ENCODE peak calls at places on chromosomes 3 and 15, in four cellular contexts. One of them, this sample, is unnamed.

GRCh38 chr15:29050870-29051269 is 165.1 kb downstream of the APBA2 start:
- DNase-seq in Calu3: no peak
- DNase-seq in SHP77: no peak
- DNase-seq in AG10803: peak; percentile 34
- DNase-seq in this sample: no peak

GRCh38 chr3:119219069-119219468 is 21.6 kb downstream of the B4GALT4 start:
- DNase-seq in Calu3: no peak
- DNase-seq in AG10803: no peak
- DNase-seq in SHP77: no peak
- DNase-seq in this sample: no peak

GRCh38 chr15:39021341-39021740 is 456.7 kb upstream of the RASGRP1 start:
- DNase-seq in SHP77: no peak
- DNase-seq in Calu3: no peak
- DNase-seq in AG10803: no peak
- DNase-seq in this sample: no peak

GRCh38 chr3:157175678-157176077 is 15.7 kb upstream of the CCNL1 start:
- DNase-seq in AG10803: no peak
- DNase-seq in Calu3: peak; percentile 54
- DNase-seq in SHP77: peak; percentile 4
- DNase-seq in this sample: peak; percentile 46

GRCh38 chr3:72896996-72897757 is 9.3 kb downstream of the GXYLT2 start:
- DNase-seq in Calu3: no peak
- DNase-seq in SHP77: no peak
- DNase-seq in AG10803: peak; percentile 66
- DNase-seq in this sample: no peak

GRCh38 chr3:187878776-187879524 is 133.7 kb upstream of the BCL6 start:
- DNase-seq in SHP77: no peak
- DNase-seq in AG10803: peak; percentile 72
- DNase-seq in Calu3: no peak
- DNase-seq in this sample: peak; percentile 86

GRCh38 chr15:82646250-82647044 is 716 bp downstream of the CPEB1 start:
- DNase-seq in Calu3: peak; percentile 12
- DNase-seq in SHP77: no peak
- DNase-seq in AG10803: no peak
- DNase-seq in this sample: no peak

GRCh38 chr3:10219737-10220136 is 28.5 kb upstream of the TATDN2 start:
- DNase-seq in Calu3: no peak
- DNase-seq in AG10803: no peak
- DNase-seq in SHP77: no peak
- DNase-seq in this sample: no peak

GRCh38 chr3:43316783-43317460 is 30.6 kb downstream of the SNRK start:
- DNase-seq in SHP77: no peak
- DNase-seq in AG10803: no peak
- DNase-seq in Calu3: no peak
- DNase-seq in this sample: no peak

GRCh38 chr15:39110336-39110735 is 470.5 kb upstream of the THBS1 start:
- DNase-seq in AG10803: peak; percentile 80
- DNase-seq in SHP77: no peak
- DNase-seq in Calu3: no peak
- DNase-seq in this sample: no peak

GRCh38 chr3:88595025-88595424 is 445.3 kb downstream of the C3orf38 start:
- DNase-seq in Calu3: peak; percentile 8
- DNase-seq in SHP77: no peak
- DNase-seq in AG10803: no peak
- DNase-seq in this sample: no peak

GRCh38 chr3:104101736-104102135 is 1265.0 kb upstream of the ALCAM start:
- DNase-seq in AG10803: peak; percentile 17
- DNase-seq in Calu3: no peak
- DNase-seq in SHP77: no peak
- DNase-seq in this sample: no peak

GRCh38 chr3:121718205-121718846 is 31.2 kb downstream of the GOLGB1 start:
- DNase-seq in AG10803: no peak
- DNase-seq in Calu3: no peak
- DNase-seq in SHP77: no peak
- DNase-seq in this sample: no peak

GRCh38 chr15:69561071-69561784 is 108.6 kb downstream of the RPLP1 start:
- DNase-seq in AG10803: no peak
- DNase-seq in Calu3: no peak
- DNase-seq in SHP77: peak; percentile 92
- DNase-seq in this sample: no peak

GRCh38 chr3:183252973-183253363 is at the start of gene B3GNT5:
- DNase-seq in SHP77: peak; percentile 80
- DNase-seq in Calu3: peak; percentile 91
- DNase-seq in AG10803: no peak
- DNase-seq in this sample: peak; percentile 92

GRCh38 chr3:156433138-156433537 is 121.8 kb downstream of the SSR3 start:
- DNase-seq in SHP77: no peak
- DNase-seq in AG10803: peak; percentile 8
- DNase-seq in Calu3: no peak
- DNase-seq in this sample: no peak